ENCODE peak calls at places on chromosomes 6 and 20, in ten cellular contexts. One of them, this sample, is unnamed.

GRCh38 chr6:150894935-150895686 is 29.6 kb downstream of the MTHFD1L start:
- DNase-seq in spleen: no peak
- DNase-seq in foreskin fibroblast: peak; percentile 25
- DNase-seq in A673: peak; percentile 58
- DNase-seq in cardiac fibroblast: peak; percentile 39
- DNase-seq in fibroblast of pulmonary artery: no peak
- DNase-seq in CD8-positive, alpha-beta T cell: no peak
- DNase-seq in fibroblast of lung: peak; percentile 63
- DNase-seq in GM10248: peak; percentile 45
- DNase-seq in mesothelial cell of epicardium: no peak
- DNase-seq in this sample: no peak

GRCh38 chr6:158290659-158291058 is 21.6 kb upstream of the TULP4 start:
- DNase-seq in spleen: peak; percentile 89
- DNase-seq in foreskin fibroblast: no peak
- DNase-seq in A673: no peak
- DNase-seq in cardiac fibroblast: no peak
- DNase-seq in fibroblast of pulmonary artery: no peak
- DNase-seq in CD8-positive, alpha-beta T cell: peak; percentile 69
- DNase-seq in fibroblast of lung: no peak
- DNase-seq in GM10248: peak; percentile 58
- DNase-seq in mesothelial cell of epicardium: no peak
- DNase-seq in this sample: no peak

GRCh38 chr6:7991992-7992815 is 72.0 kb downstream of the BLOC1S5 start:
- DNase-seq in spleen: no peak
- DNase-seq in foreskin fibroblast: peak; percentile 71
- DNase-seq in A673: peak; percentile 60
- DNase-seq in cardiac fibroblast: peak; percentile 88
- DNase-seq in fibroblast of pulmonary artery: peak; percentile 96
- DNase-seq in CD8-positive, alpha-beta T cell: no peak
- DNase-seq in fibroblast of lung: peak; percentile 70
- DNase-seq in GM10248: peak; percentile 66
- DNase-seq in mesothelial cell of epicardium: no peak
- DNase-seq in this sample: no peak

GRCh38 chr6:144434308-144434990 is 149.3 kb downstream of the UTRN start:
- DNase-seq in spleen: no peak
- DNase-seq in foreskin fibroblast: peak; percentile 88
- DNase-seq in A673: peak; percentile 63
- DNase-seq in cardiac fibroblast: peak; percentile 91
- DNase-seq in fibroblast of pulmonary artery: peak; percentile 88
- DNase-seq in CD8-positive, alpha-beta T cell: no peak
- DNase-seq in fibroblast of lung: peak; percentile 74
- DNase-seq in GM10248: no peak
- DNase-seq in mesothelial cell of epicardium: no peak
- DNase-seq in this sample: no peak

GRCh38 chr20:48051810-48052491 is 266.7 kb upstream of the SULF2 start:
- DNase-seq in spleen: no peak
- DNase-seq in foreskin fibroblast: peak; percentile 49
- DNase-seq in A673: peak; percentile 82
- DNase-seq in cardiac fibroblast: peak; percentile 51
- DNase-seq in fibroblast of pulmonary artery: peak; percentile 92
- DNase-seq in CD8-positive, alpha-beta T cell: no peak
- DNase-seq in fibroblast of lung: peak; percentile 56
- DNase-seq in GM10248: no peak
- DNase-seq in mesothelial cell of epicardium: no peak
- DNase-seq in this sample: no peak

GRCh38 chr6:127939442-127940066 is 38.7 kb upstream of the THEMIS start:
- DNase-seq in spleen: no peak
- DNase-seq in foreskin fibroblast: no peak
- DNase-seq in A673: no peak
- DNase-seq in cardiac fibroblast: peak; percentile 59
- DNase-seq in fibroblast of pulmonary artery: peak; percentile 44
- DNase-seq in CD8-positive, alpha-beta T cell: no peak
- DNase-seq in fibroblast of lung: peak; percentile 20
- DNase-seq in GM10248: no peak
- DNase-seq in mesothelial cell of epicardium: no peak
- DNase-seq in this sample: no peak

GRCh38 chr6:127938701-127939100 is 37.8 kb upstream of the THEMIS start:
- DNase-seq in spleen: no peak
- DNase-seq in foreskin fibroblast: peak; percentile 26
- DNase-seq in A673: peak; percentile 45
- DNase-seq in cardiac fibroblast: peak; percentile 83
- DNase-seq in fibroblast of pulmonary artery: peak; percentile 77
- DNase-seq in CD8-positive, alpha-beta T cell: no peak
- DNase-seq in fibroblast of lung: peak; percentile 68
- DNase-seq in GM10248: no peak
- DNase-seq in mesothelial cell of epicardium: no peak
- DNase-seq in this sample: no peak

GRCh38 chr20:34525709-34526416 is 9.6 kb downstream of the DYNLRB1 start:
- DNase-seq in spleen: no peak
- DNase-seq in foreskin fibroblast: peak; percentile 100
- DNase-seq in A673: peak; percentile 10
- DNase-seq in cardiac fibroblast: peak; percentile 99
- DNase-seq in fibroblast of pulmonary artery: peak; percentile 99
- DNase-seq in CD8-positive, alpha-beta T cell: peak; percentile 29
- DNase-seq in fibroblast of lung: peak; percentile 98
- DNase-seq in GM10248: no peak
- DNase-seq in mesothelial cell of epicardium: peak; percentile 60
- DNase-seq in this sample: no peak

GRCh38 chr20:31871602-31871954 is 1.1 kb downstream of the TTLL9 start:
- DNase-seq in spleen: no peak
- DNase-seq in foreskin fibroblast: no peak
- DNase-seq in A673: no peak
- DNase-seq in cardiac fibroblast: no peak
- DNase-seq in fibroblast of pulmonary artery: no peak
- DNase-seq in CD8-positive, alpha-beta T cell: no peak
- DNase-seq in fibroblast of lung: no peak
- DNase-seq in GM10248: no peak
- DNase-seq in mesothelial cell of epicardium: no peak
- DNase-seq in this sample: no peak

GRCh38 chr6:50602191-50602810 is 111.0 kb upstream of the TFAP2D start:
- DNase-seq in spleen: no peak
- DNase-seq in foreskin fibroblast: peak; percentile 2
- DNase-seq in A673: peak; percentile 62
- DNase-seq in cardiac fibroblast: peak; percentile 56
- DNase-seq in fibroblast of pulmonary artery: peak; percentile 44
- DNase-seq in CD8-positive, alpha-beta T cell: no peak
- DNase-seq in fibroblast of lung: peak; percentile 51
- DNase-seq in GM10248: peak; percentile 9
- DNase-seq in mesothelial cell of epicardium: no peak
- DNase-seq in this sample: no peak

GRCh38 chr6:69089539-69089938 is 454.5 kb downstream of the ADGRB3 start:
- DNase-seq in spleen: no peak
- DNase-seq in foreskin fibroblast: no peak
- DNase-seq in A673: no peak
- DNase-seq in cardiac fibroblast: peak; percentile 2
- DNase-seq in fibroblast of pulmonary artery: no peak
- DNase-seq in CD8-positive, alpha-beta T cell: no peak
- DNase-seq in fibroblast of lung: no peak
- DNase-seq in GM10248: no peak
- DNase-seq in mesothelial cell of epicardium: no peak
- DNase-seq in this sample: no peak

GRCh38 chr6:157977176-157977804 is 4.4 kb upstream of the SYNJ2 start:
- DNase-seq in spleen: no peak
- DNase-seq in foreskin fibroblast: no peak
- DNase-seq in A673: no peak
- DNase-seq in cardiac fibroblast: no peak
- DNase-seq in fibroblast of pulmonary artery: no peak
- DNase-seq in CD8-positive, alpha-beta T cell: no peak
- DNase-seq in fibroblast of lung: no peak
- DNase-seq in GM10248: no peak
- DNase-seq in mesothelial cell of epicardium: no peak
- DNase-seq in this sample: no peak

GRCh38 chr6:53524455-53524815 is 20.5 kb downstream of the GCLC start:
- DNase-seq in spleen: no peak
- DNase-seq in foreskin fibroblast: peak; percentile 58
- DNase-seq in A673: peak; percentile 18
- DNase-seq in cardiac fibroblast: peak; percentile 64
- DNase-seq in fibroblast of pulmonary artery: peak; percentile 52
- DNase-seq in CD8-positive, alpha-beta T cell: no peak
- DNase-seq in fibroblast of lung: peak; percentile 51
- DNase-seq in GM10248: no peak
- DNase-seq in mesothelial cell of epicardium: no peak
- DNase-seq in this sample: no peak

GRCh38 chr6:54805077-54805476 is 41.5 kb upstream of the FAM83B start:
- DNase-seq in spleen: no peak
- DNase-seq in foreskin fibroblast: no peak
- DNase-seq in A673: no peak
- DNase-seq in cardiac fibroblast: no peak
- DNase-seq in fibroblast of pulmonary artery: peak; percentile 17
- DNase-seq in CD8-positive, alpha-beta T cell: no peak
- DNase-seq in fibroblast of lung: no peak
- DNase-seq in GM10248: no peak
- DNase-seq in mesothelial cell of epicardium: no peak
- DNase-seq in this sample: no peak

GRCh38 chr20:33411136-33411690 is 9.9 kb upstream of the CDK5RAP1 start:
- DNase-seq in spleen: no peak
- DNase-seq in foreskin fibroblast: no peak
- DNase-seq in A673: no peak
- DNase-seq in cardiac fibroblast: no peak
- DNase-seq in fibroblast of pulmonary artery: no peak
- DNase-seq in CD8-positive, alpha-beta T cell: no peak
- DNase-seq in fibroblast of lung: no peak
- DNase-seq in GM10248: no peak
- DNase-seq in mesothelial cell of epicardium: no peak
- DNase-seq in this sample: no peak

GRCh38 chr20:51451484-51451883 is 91.0 kb downstream of the NFATC2 start:
- DNase-seq in spleen: no peak
- DNase-seq in foreskin fibroblast: no peak
- DNase-seq in A673: no peak
- DNase-seq in cardiac fibroblast: no peak
- DNase-seq in fibroblast of pulmonary artery: no peak
- DNase-seq in CD8-positive, alpha-beta T cell: no peak
- DNase-seq in fibroblast of lung: no peak
- DNase-seq in GM10248: no peak
- DNase-seq in mesothelial cell of epicardium: no peak
- DNase-seq in this sample: no peak
- TF ChIP-seq CTCF in spleen: no peak
- TF ChIP-seq CTCF in foreskin fibroblast: no peak
- TF ChIP-seq CTCF in A673: no peak
- TF ChIP-seq CTCF in cardiac fibroblast: no peak
- TF ChIP-seq CTCF in fibroblast of pulmonary artery: no peak
- TF ChIP-seq CTCF in CD8-positive, alpha-beta T cell: no peak
- TF ChIP-seq CTCF in fibroblast of lung: no peak
- TF ChIP-seq CTCF in GM10248: no peak
- TF ChIP-seq CTCF in mesothelial cell of epicardium: no peak
- TF ChIP-seq CTCF in this sample: no peak

DNA sequence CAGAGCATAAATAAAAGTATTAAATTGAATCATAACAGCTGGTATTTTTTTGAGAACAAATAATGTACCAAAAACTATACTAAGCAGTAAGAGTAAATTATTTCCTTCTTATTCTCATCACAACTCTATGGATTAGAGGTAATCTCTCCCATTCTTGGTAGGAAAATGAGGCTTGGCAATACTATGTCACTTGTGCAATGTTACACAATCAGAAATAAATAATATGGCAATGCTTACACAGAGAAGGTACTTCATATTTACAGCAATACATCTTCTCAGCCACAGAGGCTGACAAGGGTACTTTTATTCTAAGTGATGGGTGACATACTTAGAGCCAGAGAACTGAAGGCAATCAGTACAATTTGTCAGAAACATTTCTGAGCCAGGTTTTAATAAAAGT is 3.9 kb downstream of the DST start:
- DNase-seq in spleen: no peak
- DNase-seq in foreskin fibroblast: no peak
- DNase-seq in A673: no peak
- DNase-seq in cardiac fibroblast: no peak
- DNase-seq in fibroblast of pulmonary artery: no peak
- DNase-seq in CD8-positive, alpha-beta T cell: no peak
- DNase-seq in fibroblast of lung: no peak
- DNase-seq in GM10248: no peak
- DNase-seq in mesothelial cell of epicardium: no peak
- DNase-seq in this sample: no peak
- TF ChIP-seq CTCF in spleen: no peak
- TF ChIP-seq CTCF in foreskin fibroblast: no peak
- TF ChIP-seq CTCF in A673: no peak
- TF ChIP-seq CTCF in cardiac fibroblast: no peak
- TF ChIP-seq CTCF in fibroblast of pulmonary artery: no peak
- TF ChIP-seq CTCF in CD8-positive, alpha-beta T cell: no peak
- TF ChIP-seq CTCF in fibroblast of lung: no peak
- TF ChIP-seq CTCF in GM10248: no peak
- TF ChIP-seq CTCF in mesothelial cell of epicardium: no peak
- TF ChIP-seq CTCF in this sample: no peak

GRCh38 chr6:31008165-31008564 is 2.1 kb upstream of the MUC22 start:
- DNase-seq in spleen: no peak
- DNase-seq in foreskin fibroblast: no peak
- DNase-seq in A673: no peak
- DNase-seq in cardiac fibroblast: no peak
- DNase-seq in fibroblast of pulmonary artery: no peak
- DNase-seq in CD8-positive, alpha-beta T cell: no peak
- DNase-seq in fibroblast of lung: no peak
- DNase-seq in GM10248: no peak
- DNase-seq in mesothelial cell of epicardium: no peak
- DNase-seq in this sample: no peak
- TF ChIP-seq CTCF in spleen: no peak
- TF ChIP-seq CTCF in foreskin fibroblast: no peak
- TF ChIP-seq CTCF in A673: no peak
- TF ChIP-seq CTCF in cardiac fibroblast: no peak
- TF ChIP-seq CTCF in fibroblast of pulmonary artery: no peak
- TF ChIP-seq CTCF in CD8-positive, alpha-beta T cell: no peak
- TF ChIP-seq CTCF in fibroblast of lung: no peak
- TF ChIP-seq CTCF in GM10248: no peak
- TF ChIP-seq CTCF in mesothelial cell of epicardium: no peak
- TF ChIP-seq CTCF in this sample: no peak

GRCh38 chr6:31090973-31091364 is 21.4 kb downstream of the C6orf15 start:
- DNase-seq in spleen: no peak
- DNase-seq in foreskin fibroblast: no peak
- DNase-seq in A673: no peak
- DNase-seq in cardiac fibroblast: no peak
- DNase-seq in fibroblast of pulmonary artery: no peak
- DNase-seq in CD8-positive, alpha-beta T cell: no peak
- DNase-seq in fibroblast of lung: no peak
- DNase-seq in GM10248: no peak
- DNase-seq in mesothelial cell of epicardium: no peak
- DNase-seq in this sample: no peak

GRCh38 chr6:31086788-31087440 is 25.5 kb downstream of the C6orf15 start:
- DNase-seq in spleen: no peak
- DNase-seq in foreskin fibroblast: peak; percentile 46
- DNase-seq in A673: peak; percentile 42
- DNase-seq in cardiac fibroblast: peak; percentile 75
- DNase-seq in fibroblast of pulmonary artery: peak; percentile 50
- DNase-seq in CD8-positive, alpha-beta T cell: no peak
- DNase-seq in fibroblast of lung: peak; percentile 42
- DNase-seq in GM10248: no peak
- DNase-seq in mesothelial cell of epicardium: no peak
- DNase-seq in this sample: no peak

GRCh38 chr6:31090275-31090972 is 22.0 kb downstream of the C6orf15 start:
- DNase-seq in spleen: no peak
- DNase-seq in foreskin fibroblast: no peak
- DNase-seq in A673: no peak
- DNase-seq in cardiac fibroblast: no peak
- DNase-seq in fibroblast of pulmonary artery: no peak
- DNase-seq in CD8-positive, alpha-beta T cell: no peak
- DNase-seq in fibroblast of lung: no peak
- DNase-seq in GM10248: no peak
- DNase-seq in mesothelial cell of epicardium: no peak
- DNase-seq in this sample: no peak

GRCh38 chr6:31083742-31084354 is 28.5 kb downstream of the C6orf15 start:
- DNase-seq in spleen: no peak
- DNase-seq in foreskin fibroblast: peak; percentile 67
- DNase-seq in A673: peak; percentile 68
- DNase-seq in cardiac fibroblast: peak; percentile 91
- DNase-seq in fibroblast of pulmonary artery: peak; percentile 72
- DNase-seq in CD8-positive, alpha-beta T cell: no peak
- DNase-seq in fibroblast of lung: peak; percentile 78
- DNase-seq in GM10248: peak; percentile 56
- DNase-seq in mesothelial cell of epicardium: no peak
- DNase-seq in this sample: no peak

GRCh38 chr6:31087494-31088089 is 24.8 kb downstream of the C6orf15 start:
- DNase-seq in spleen: peak; percentile 89
- DNase-seq in foreskin fibroblast: peak; percentile 82
- DNase-seq in A673: peak; percentile 93
- DNase-seq in cardiac fibroblast: peak; percentile 92
- DNase-seq in fibroblast of pulmonary artery: peak; percentile 90
- DNase-seq in CD8-positive, alpha-beta T cell: peak; percentile 92
- DNase-seq in fibroblast of lung: peak; percentile 84
- DNase-seq in GM10248: peak; percentile 86
- DNase-seq in mesothelial cell of epicardium: peak; percentile 73
- DNase-seq in this sample: peak; percentile 84
- TF ChIP-seq CTCF in spleen: peak; percentile 82
- TF ChIP-seq CTCF in foreskin fibroblast: peak; percentile 79
- TF ChIP-seq CTCF in A673: peak; percentile 84
- TF ChIP-seq CTCF in cardiac fibroblast: peak; percentile 67
- TF ChIP-seq CTCF in fibroblast of pulmonary artery: peak; percentile 66
- TF ChIP-seq CTCF in CD8-positive, alpha-beta T cell: peak; percentile 63
- TF ChIP-seq CTCF in fibroblast of lung: peak; percentile 71
- TF ChIP-seq CTCF in GM10248: peak; percentile 83
- TF ChIP-seq CTCF in mesothelial cell of epicardium: peak; percentile 80
- TF ChIP-seq CTCF in this sample: peak; percentile 89

This sample was measured in type B pancreatic cell.